ENCODE peak calls at places on chromosomes 5 and 9, in eight cellular contexts. Y, O, F, J, Q, I, X and U are unnamed samples.

GRCh38 chr5:108642170-108642906 is 105.4 kb upstream of the FER start:
- DNase-seq in O (peak; percentile 70), X (peak; percentile 68), Y (peak; percentile 65), I (peak; percentile 77), J (peak; percentile 35), Q (peak; percentile 85), F (no peak), U (peak; percentile 90)

GRCh38 chr9:36082928-36083327 is 46.2 kb downstream of the RECK start:
- DNase-seq in X (no peak), F (no peak), J (no peak), I (no peak), Q (no peak), Y (no peak), O (no peak), U (no peak)

GRCh38 chr9:83582026-83582425 is 40.9 kb upstream of the IDNK start:
- DNase-seq in I (no peak), Q (peak; percentile 81), J (no peak), Y (no peak), F (no peak), X (no peak), O (peak; percentile 49), U (no peak)

GRCh38 chr9:96495341-96495740 is 45.4 kb downstream of the HABP4 start:
- DNase-seq in J (no peak), F (no peak), Q (peak; percentile 58), O (peak; percentile 83), X (no peak), Y (no peak), I (peak; percentile 31), U (no peak)

GRCh38 chr5:137113161-137113560 is 386.0 kb downstream of the SPOCK1 start:
- DNase-seq in I (no peak), F (no peak), J (no peak), O (no peak), X (no peak), Q (no peak), Y (no peak), U (no peak)

GRCh38 chr5:81717815-81718214 is 33.1 kb downstream of the SSBP2 start:
- DNase-seq in X (no peak), O (no peak), F (no peak), I (no peak), Q (no peak), J (no peak), Y (no peak), U (no peak)

GRCh38 chr9:124964604-124965003 is 23.7 kb upstream of the GOLGA1 start:
- DNase-seq in F (no peak), I (peak; percentile 8), Y (no peak), X (no peak), J (no peak), Q (no peak), O (peak; percentile 44), U (no peak)

GRCh38 chr5:126192226-126192625 is 231.0 kb upstream of the GRAMD2B start:
- DNase-seq in F (no peak), J (no peak), I (no peak), Y (no peak), X (no peak), O (no peak), Q (no peak), U (no peak)

GRCh38 chr9:100486479-100487176 is 13.7 kb downstream of the TMEFF1 start:
- DNase-seq in O (no peak), J (no peak), Q (no peak), I (no peak), F (no peak), X (no peak), Y (no peak), U (no peak)

GRCh38 chr5:106680330-106680729 is 990.4 kb downstream of the EFNA5 start:
- DNase-seq in X (no peak), O (peak; percentile 2), Y (no peak), I (no peak), Q (no peak), J (no peak), F (no peak), U (peak; percentile 59)

GRCh38 chr5:56323505-56323904 is 90.4 kb upstream of the ANKRD55 start:
- DNase-seq in Q (peak; percentile 79), O (peak; percentile 78), X (peak; percentile 34), Y (no peak), I (peak; percentile 37), J (no peak), F (no peak), U (no peak)

GRCh38 chr9:129726322-129727160 is 26.3 kb downstream of the PTGES start:
- DNase-seq in O (peak; percentile 77), F (peak; percentile 87), I (peak; percentile 68), Q (peak; percentile 83), Y (peak; percentile 77), J (peak; percentile 53), X (peak; percentile 97), U (peak; percentile 51)

GRCh38 chr5:146052780-146053179 is 52.6 kb downstream of the PLAC8L1 start:
- DNase-seq in Q (no peak), O (no peak), X (no peak), I (peak; percentile 18), Y (peak; percentile 44), F (no peak), J (no peak), U (no peak)

GRCh38 chr5:38443390-38443789 is 113.1 kb downstream of the LIFR start:
- DNase-seq in Q (no peak), I (no peak), O (no peak), F (no peak), Y (no peak), X (no peak), J (no peak), U (no peak)

GRCh38 chr9:92538541-92538940 is 2.8 kb upstream of the ECM2 start:
- DNase-seq in F (no peak), I (peak; percentile 20), O (no peak), Y (no peak), X (no peak), J (no peak), Q (peak; percentile 16), U (no peak)

GRCh38 chr9:127865645-127866464 is 11.4 kb upstream of the ENG start:
- DNase-seq in O (no peak), I (no peak), X (no peak), Y (no peak), Q (no peak), J (no peak), F (no peak), U (no peak)

GRCh38 chr5:5466227-5466626 is 43.8 kb downstream of the ICE1 start:
- DNase-seq in X (no peak), O (no peak), Q (no peak), J (no peak), F (no peak), I (no peak), Y (no peak), U (no peak)

GRCh38 chr5:167993771-167994170 is 297.7 kb upstream of the WWC1 start:
- DNase-seq in Q (no peak), F (peak; percentile 62), X (no peak), I (no peak), Y (no peak), O (no peak), J (peak; percentile 13), U (no peak)

GRCh38 chr5:27854243-27854852 is 816.0 kb upstream of the CDH9 start:
- DNase-seq in O (no peak), Q (peak; percentile 23), Y (no peak), X (no peak), I (no peak), J (no peak), F (no peak), U (no peak)

GRCh38 chr5:108295588-108296368 is 86.1 kb downstream of the FBXL17 start:
- DNase-seq in X (no peak), O (no peak), J (no peak), Q (peak; percentile 73), F (no peak), I (peak; percentile 6), Y (no peak), U (no peak)

GRCh38 chr5:142688278-142688677 is 2.4 kb upstream of the FGF1 start:
- DNase-seq in I (no peak), Y (no peak), J (no peak), F (no peak), O (no peak), X (peak; percentile 57), Q (no peak), U (no peak)

GRCh38 chr5:133698646-133699526 is 86.5 kb upstream of the FSTL4 start:
- DNase-seq in O (no peak), I (no peak), F (peak; percentile 48), Y (no peak), J (no peak), Q (no peak), X (no peak), U (peak; percentile 79)

GRCh38 chr9:34655394-34655793 is 3.4 kb downstream of the IL11RA start:
- DNase-seq in Q (no peak), Y (no peak), X (no peak), J (no peak), I (no peak), F (no peak), O (no peak), U (no peak)

GRCh38 chr9:23663125-23663524 is 162.9 kb downstream of the ELAVL2 start:
- DNase-seq in Q (no peak), X (no peak), Y (no peak), F (no peak), O (no peak), I (no peak), J (no peak), U (no peak)

GRCh38 chr5:169369130-169369529 is 68.2 kb upstream of the SLIT3 start:
- DNase-seq in O (no peak), I (no peak), J (no peak), Y (no peak), Q (peak; percentile 58), X (no peak), F (no peak), U (no peak)

DNA sequence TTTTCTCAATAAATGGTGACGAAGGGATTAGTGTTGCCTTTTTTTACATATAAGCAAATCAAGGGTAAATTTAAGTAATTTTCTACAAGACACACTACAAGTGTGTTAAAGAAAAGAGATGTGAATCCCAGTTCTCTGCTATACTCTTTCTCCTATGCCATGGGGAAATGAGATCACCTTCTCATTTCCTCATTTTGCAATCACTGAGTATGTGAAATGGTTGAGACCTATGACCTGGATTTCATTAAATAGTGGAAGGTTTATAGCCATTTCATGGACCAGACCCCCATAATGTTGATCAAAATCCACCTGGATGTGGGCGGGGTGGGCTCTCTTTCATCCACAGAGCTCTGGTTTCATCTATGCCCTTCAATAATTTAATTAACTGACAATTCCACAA is 66.9 kb upstream of the SLIT3 start:
- DNase-seq in I (no peak), X (no peak), Y (no peak), J (no peak), O (no peak), F (no peak), Q (peak; percentile 60), U (no peak)
- H3K4me3 ChIP-seq in I (no peak overlapping the region), X (no peak overlapping the region), Y (no peak overlapping the region), J (no peak overlapping the region), O (no peak overlapping the region), F (no peak overlapping the region), Q (no peak overlapping the region), U (no peak overlapping the region)

GRCh38 chr5:116497648-116498047 is 77.0 kb downstream of the SEMA6A start:
- DNase-seq in J (no peak), Q (no peak), O (no peak), Y (no peak), F (no peak), X (no peak), I (no peak), U (no peak)
- TF ChIP-seq CTCF in J (no peak), Q (no peak), O (no peak), Y (no peak), F (no peak), X (peak; percentile 31), I (no peak), U (no peak)

GRCh38 chr9:3527653-3527960 is 1.8 kb upstream of the RFX3 start:
- DNase-seq in Y (no peak), O (no peak), X (no peak), I (peak; percentile 73), J (no peak), Q (no peak), F (no peak), U (peak; percentile 57)
- H3K4me3 ChIP-seq in Y (peak overlapping the region; percentile 94), O (peak overlapping the region; percentile 94), X (peak overlapping the region; percentile 79), I (peak overlapping the region; percentile 88), J (peak overlapping the region; percentile 71), Q (peak overlapping the region; percentile 88), F (peak overlapping the region; percentile 87), U (peak overlapping the region; percentile 92)

GRCh38 chr5:111756701-111757581 is at the start of gene NREP:
- DNase-seq in O (peak; percentile 94), F (peak; percentile 92), J (peak; percentile 82), I (peak; percentile 87), Q (peak; percentile 97), Y (peak; percentile 90), X (no peak), U (peak; percentile 91)
- TF ChIP-seq CTCF in O (peak; percentile 45), F (peak; percentile 46), J (peak; percentile 48), I (peak; percentile 27), Q (peak; percentile 60), Y (no peak), X (peak; percentile 55), U (peak; percentile 44)